ENCODE peak calls at places on chromosomes 12 and 14, in five cellular contexts. One of them, this sample, is unnamed.
A peak's percentile ranks its signal among the peaks of the same experiment; 100 is the strongest.

GRCh38 chr12:51388066-51388799 is 3.0 kb downstream of the GALNT6 start:
- DNase-seq in NCI-H748 treated with DMSO at 0.1 percent for 48 hours: no peak
- DNase-seq in central memory CD4-positive, alpha-beta T cell: no peak
- DNase-seq in HEK293T: no peak
- DNase-seq in renal cortical epithelial cell: no peak
- DNase-seq in this sample: peak; percentile 36

GRCh38 chr12:19018302-19018980 is 111.1 kb upstream of the PLEKHA5 start:
- DNase-seq in NCI-H748 treated with DMSO at 0.1 percent for 48 hours: no peak
- DNase-seq in central memory CD4-positive, alpha-beta T cell: no peak
- DNase-seq in HEK293T: no peak
- DNase-seq in renal cortical epithelial cell: peak; percentile 87
- DNase-seq in this sample: peak; percentile 38

GRCh38 chr12:3684449-3685051 is 68.4 kb downstream of the CRACR2A start:
- DNase-seq in NCI-H748 treated with DMSO at 0.1 percent for 48 hours: peak; percentile 61
- DNase-seq in central memory CD4-positive, alpha-beta T cell: no peak
- DNase-seq in HEK293T: no peak
- DNase-seq in renal cortical epithelial cell: no peak
- DNase-seq in this sample: no peak

GRCh38 chr14:36373982-36374673 is 53.7 kb upstream of the MBIP start:
- DNase-seq in NCI-H748 treated with DMSO at 0.1 percent for 48 hours: peak; percentile 75
- DNase-seq in central memory CD4-positive, alpha-beta T cell: peak; percentile 44
- DNase-seq in HEK293T: peak; percentile 84
- DNase-seq in renal cortical epithelial cell: peak; percentile 79
- DNase-seq in this sample: peak; percentile 41

GRCh38 chr12:107091989-107092641 is 1.2 kb downstream of the CRY1 start:
- DNase-seq in NCI-H748 treated with DMSO at 0.1 percent for 48 hours: peak; percentile 84
- DNase-seq in central memory CD4-positive, alpha-beta T cell: peak; percentile 66
- DNase-seq in HEK293T: peak; percentile 69
- DNase-seq in renal cortical epithelial cell: peak; percentile 96
- DNase-seq in this sample: peak; percentile 48

GRCh38 chr14:61188936-61189808 is 92.0 kb downstream of the TMEM30B start:
- DNase-seq in NCI-H748 treated with DMSO at 0.1 percent for 48 hours: no peak
- DNase-seq in central memory CD4-positive, alpha-beta T cell: no peak
- DNase-seq in HEK293T: peak; percentile 67
- DNase-seq in renal cortical epithelial cell: peak; percentile 49
- DNase-seq in this sample: no peak

GRCh38 chr12:6979021-6979420 is 8.3 kb downstream of the EMG1 start:
- DNase-seq in NCI-H748 treated with DMSO at 0.1 percent for 48 hours: no peak
- DNase-seq in central memory CD4-positive, alpha-beta T cell: no peak
- DNase-seq in HEK293T: no peak
- DNase-seq in renal cortical epithelial cell: no peak
- DNase-seq in this sample: no peak

GRCh38 chr14:49892301-49892635 is 614 bp upstream of the ARF6 start:
- DNase-seq in NCI-H748 treated with DMSO at 0.1 percent for 48 hours: peak; percentile 34
- DNase-seq in central memory CD4-positive, alpha-beta T cell: peak; percentile 67
- DNase-seq in HEK293T: peak; percentile 50
- DNase-seq in renal cortical epithelial cell: peak; percentile 80
- DNase-seq in this sample: peak; percentile 59

GRCh38 chr12:117671734-117672133 is 297.1 kb downstream of the KSR2 start:
- DNase-seq in NCI-H748 treated with DMSO at 0.1 percent for 48 hours: peak; percentile 4
- DNase-seq in central memory CD4-positive, alpha-beta T cell: no peak
- DNase-seq in HEK293T: peak; percentile 72
- DNase-seq in renal cortical epithelial cell: no peak
- DNase-seq in this sample: peak; percentile 32

GRCh38 chr14:106210650-106211049 is 684.3 kb downstream of the TMEM121 start:
- DNase-seq in NCI-H748 treated with DMSO at 0.1 percent for 48 hours: no peak
- DNase-seq in central memory CD4-positive, alpha-beta T cell: peak; percentile 16
- DNase-seq in HEK293T: no peak
- DNase-seq in renal cortical epithelial cell: no peak
- DNase-seq in this sample: no peak

GRCh38 chr14:64682173-64682710 is 22.0 kb upstream of the PLEKHG3 start:
- DNase-seq in NCI-H748 treated with DMSO at 0.1 percent for 48 hours: no peak
- DNase-seq in central memory CD4-positive, alpha-beta T cell: no peak
- DNase-seq in HEK293T: no peak
- DNase-seq in renal cortical epithelial cell: peak; percentile 79
- DNase-seq in this sample: peak; percentile 96

GRCh38 chr14:49134940-49135339 is 451.2 kb downstream of the RPS29 start:
- DNase-seq in NCI-H748 treated with DMSO at 0.1 percent for 48 hours: no peak
- DNase-seq in central memory CD4-positive, alpha-beta T cell: no peak
- DNase-seq in HEK293T: peak; percentile 56
- DNase-seq in renal cortical epithelial cell: no peak
- DNase-seq in this sample: no peak

GRCh38 chr14:61478971-61479473 is 157.6 kb downstream of the PRKCH start:
- DNase-seq in NCI-H748 treated with DMSO at 0.1 percent for 48 hours: no peak
- DNase-seq in central memory CD4-positive, alpha-beta T cell: no peak
- DNase-seq in HEK293T: no peak
- DNase-seq in renal cortical epithelial cell: no peak
- DNase-seq in this sample: no peak

GRCh38 chr14:105493921-105494605 is 3.0 kb downstream of the TEDC1 start:
- DNase-seq in NCI-H748 treated with DMSO at 0.1 percent for 48 hours: no peak
- DNase-seq in central memory CD4-positive, alpha-beta T cell: no peak
- DNase-seq in HEK293T: no peak
- DNase-seq in renal cortical epithelial cell: no peak
- DNase-seq in this sample: no peak

GRCh38 chr14:71395151-71395604 is 487.9 kb downstream of the PCNX1 start:
- DNase-seq in NCI-H748 treated with DMSO at 0.1 percent for 48 hours: no peak
- DNase-seq in central memory CD4-positive, alpha-beta T cell: no peak
- DNase-seq in HEK293T: no peak
- DNase-seq in renal cortical epithelial cell: no peak
- DNase-seq in this sample: no peak

GRCh38 chr14:104537613-104537988 is 42.0 kb upstream of the C14orf180 start:
- DNase-seq in NCI-H748 treated with DMSO at 0.1 percent for 48 hours: no peak
- DNase-seq in central memory CD4-positive, alpha-beta T cell: no peak
- DNase-seq in HEK293T: no peak
- DNase-seq in renal cortical epithelial cell: peak; percentile 2
- DNase-seq in this sample: no peak